ENCODE peak calls at places on chromosomes 2 and 18, in six cellular contexts. T is fibroblast of lung; B is esophagus squamous epithelium; J is CD8-positive, alpha-beta T cell; A is SJCRH30; F is heart right ventricle. C is an unnamed sample. For H3K27me3, the result is how much of the 10 kb centered on the place peaks cover.

GRCh38 chr18:42976869-42977268 is 138.6 kb downstream of the RIT2 start:
- DNase-seq in T (no peak), B (no peak), J (no peak), A (no peak), F (no peak), C (no peak)

GRCh38 chr2:46067501-46068292 is 229.5 kb upstream of the EPAS1 start:
- DNase-seq in T (peak), B (no peak), J (no peak), A (no peak), F (no peak), C (no peak)

GRCh38 chr2:96921561-96922303 is 51.9 kb upstream of the SEMA4C start:
- DNase-seq in T (no peak), B (no peak), J (no peak), A (no peak), F (no peak), C (no peak)

GRCh38 chr2:85111819-85112281 is 21.3 kb upstream of the TCF7L1 start:
- DNase-seq in T (peak), B (no peak), J (no peak), A (no peak), F (no peak), C (no peak)

GRCh38 chr2:138827426-138828054 is 47.4 kb upstream of the NXPH2 start:
- DNase-seq in T (peak), B (no peak), J (no peak), A (peak), F (no peak), C (peak)

GRCh38 chr2:8116661-8117060 is 565.2 kb upstream of the ID2 start:
- DNase-seq in T (no peak), B (no peak), J (no peak), A (no peak), F (no peak), C (no peak)

GRCh38 chr2:37920570-37920969 is 4.5 kb upstream of the RMDN2 start:
- DNase-seq in T (peak), B (no peak), J (no peak), A (no peak), F (no peak), C (no peak)

GRCh38 chr2:240393831-240394410 is 41.5 kb upstream of the GPC1 start:
- DNase-seq in T (peak), B (no peak), J (no peak), A (no peak), F (no peak), C (no peak)

GRCh38 chr2:215071676-215072075 is 66.8 kb downstream of the ABCA12 start:
- DNase-seq in T (no peak), B (no peak), J (no peak), A (no peak), F (no peak), C (no peak)

GRCh38 chr18:49849331-49850217 is 36.2 kb upstream of the ACAA2 start:
- DNase-seq in T (peak), B (no peak), J (no peak), A (peak), F (peak), C (no peak)

GRCh38 chr2:230174466-230174865 is 45.3 kb downstream of the SP110 start:
- DNase-seq in T (no peak), B (no peak), J (no peak), A (no peak), F (no peak), C (no peak)

GRCh38 chr2:127448526-127448925 is 30.3 kb downstream of the PROC start:
- DNase-seq in T (peak), B (no peak), J (no peak), A (no peak), F (no peak), C (no peak)

GRCh38 chr2:44944102-44944951 is 2.8 kb downstream of the SIX3 start:
- DNase-seq in T (no peak), B (no peak), J (no peak), A (no peak), F (no peak), C (no peak)
- H3K27me3 ChIP-seq in T (half or more), B (half or more), J (under half), A (under half), F (half or more), C (half or more)

GRCh38 chr2:218066946-218067515 is 2.0 kb upstream of the RUFY4 start:
- DNase-seq in T (no peak), B (no peak), J (no peak), A (no peak), F (no peak), C (no peak)
- H3K27me3 ChIP-seq in T (under half), B (under half), J (under half), A (under half), F (under half), C (under half)

DNA sequence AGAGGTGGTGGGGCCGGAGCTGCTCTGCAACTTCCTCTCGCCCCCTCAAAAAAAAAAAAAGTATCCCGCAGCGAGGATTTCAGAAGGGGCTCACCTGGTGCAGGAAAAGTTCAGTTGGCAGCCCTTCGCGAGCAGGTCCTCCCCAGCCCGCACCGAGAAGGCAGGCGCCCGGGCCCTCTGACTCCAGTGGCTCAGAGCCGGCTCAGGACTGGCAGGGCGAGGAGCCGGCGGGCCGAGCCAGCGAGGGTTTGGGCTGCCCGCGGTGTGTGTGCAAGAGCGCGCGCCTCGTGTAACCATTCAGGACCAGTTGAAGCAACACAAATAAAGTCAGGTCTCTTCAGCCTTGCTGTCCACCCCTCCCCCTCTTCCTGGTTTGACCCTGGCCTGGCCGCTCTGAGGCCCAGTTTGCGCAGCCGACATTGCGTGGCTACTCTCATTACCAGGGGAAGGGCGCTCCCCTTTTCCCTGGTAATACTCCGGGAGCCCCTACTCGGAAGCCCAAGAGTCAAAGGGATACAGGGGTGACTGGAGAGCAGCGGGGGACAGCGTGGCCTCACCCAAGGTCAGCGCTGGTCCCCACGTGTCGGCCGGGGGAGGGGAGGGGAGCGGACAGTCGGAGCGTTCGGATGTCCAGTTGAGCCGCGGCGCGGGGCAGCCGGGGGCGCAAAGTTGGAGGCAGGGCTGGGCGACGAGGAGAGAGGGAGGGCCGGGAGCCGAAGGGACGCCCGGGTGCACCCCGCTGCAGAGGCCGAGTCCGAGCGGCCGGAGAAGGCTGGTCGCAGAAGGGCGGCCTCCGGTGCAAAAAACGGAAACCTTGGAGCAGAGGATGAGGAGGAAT is 12.3 kb downstream of the EN1 start:
- DNase-seq in T (no peak), B (no peak), J (no peak), A (no peak), F (no peak), C (no peak)
- H3K27me3 ChIP-seq in T (half or more), B (half or more), J (under half), A (under half), F (half or more), C (half or more)

DNA sequence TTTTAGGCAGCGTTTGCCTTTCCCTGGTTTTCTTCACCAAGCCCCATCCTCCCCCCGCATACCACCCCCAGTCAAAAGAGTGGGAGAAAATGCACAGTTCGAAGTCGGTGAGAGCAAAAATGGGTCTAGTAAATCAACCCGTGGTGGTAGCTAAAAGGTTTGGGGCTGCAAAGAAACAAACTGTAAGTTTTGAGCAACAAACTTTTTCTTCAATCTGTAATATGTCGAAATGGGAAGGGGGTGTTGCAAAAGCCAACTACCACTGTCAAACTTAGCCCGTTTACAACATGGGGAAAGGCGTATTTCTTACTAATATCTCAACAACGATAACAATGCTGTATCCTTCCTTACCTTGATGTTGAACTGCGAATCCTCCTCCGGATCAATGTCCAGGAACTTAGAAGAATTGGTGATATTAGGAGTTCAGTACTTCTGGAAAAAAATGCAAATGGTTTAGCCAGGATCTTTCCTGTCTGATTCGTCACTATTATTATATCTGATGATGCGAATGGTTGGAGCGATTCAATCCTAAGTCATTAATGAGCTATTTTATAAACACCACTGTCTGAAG is 2.4 kb upstream of the SATB2 start:
- DNase-seq in T (peak), B (no peak), J (no peak), A (no peak), F (no peak), C (no peak)
- H3K27me3 ChIP-seq in T (under half), B (half or more), J (half or more), A (under half), F (half or more), C (half or more)

DNA sequence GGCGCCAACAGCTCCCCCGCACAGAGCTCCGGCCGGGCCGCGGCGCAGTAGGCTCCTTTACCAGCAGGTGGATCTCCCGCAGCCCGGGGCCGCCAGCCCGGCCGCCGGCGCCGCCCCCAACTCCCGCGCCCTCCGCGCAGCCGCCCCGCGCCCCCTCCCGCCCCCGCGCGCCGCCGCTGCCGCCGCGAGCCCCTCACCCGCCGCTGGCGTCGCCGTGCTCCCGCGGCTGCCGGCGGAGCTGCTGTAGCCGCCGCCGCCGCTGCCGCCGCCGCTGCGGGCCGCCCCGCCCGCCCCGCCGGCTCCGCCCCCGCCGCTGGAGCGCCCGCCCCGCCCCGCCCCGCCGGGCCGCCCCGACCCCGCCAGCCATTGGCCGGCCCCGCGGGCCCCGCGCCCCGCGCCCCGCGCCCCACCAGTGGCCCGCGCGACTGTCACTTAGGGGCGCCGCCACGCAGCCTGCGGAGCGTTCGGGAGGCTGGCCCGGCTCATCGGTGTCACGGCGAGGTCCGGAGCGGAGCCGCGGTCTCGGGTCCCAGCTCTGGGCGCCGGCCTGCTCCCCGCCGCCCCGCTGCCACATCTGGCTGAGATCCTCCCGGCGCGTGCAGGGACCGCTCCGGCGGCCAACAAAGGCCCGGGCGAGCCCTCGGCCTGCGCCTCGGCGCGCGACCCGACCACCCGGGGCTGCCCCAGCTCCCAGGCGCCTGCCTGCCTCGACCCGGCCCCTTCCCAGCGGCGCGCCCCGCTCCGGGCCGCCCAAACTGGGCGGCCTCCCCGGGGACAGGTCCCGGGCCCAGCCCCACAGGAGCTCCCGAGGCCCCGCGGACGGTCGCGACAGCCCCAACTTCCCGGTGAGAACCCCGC is at the start of gene MGAT4A:
- DNase-seq in T (peak), B (no peak), J (peak), A (peak), F (peak), C (peak)
- H3K27me3 ChIP-seq in T (under half), B (under half), J (under half), A (under half), F (under half), C (under half)

DNA sequence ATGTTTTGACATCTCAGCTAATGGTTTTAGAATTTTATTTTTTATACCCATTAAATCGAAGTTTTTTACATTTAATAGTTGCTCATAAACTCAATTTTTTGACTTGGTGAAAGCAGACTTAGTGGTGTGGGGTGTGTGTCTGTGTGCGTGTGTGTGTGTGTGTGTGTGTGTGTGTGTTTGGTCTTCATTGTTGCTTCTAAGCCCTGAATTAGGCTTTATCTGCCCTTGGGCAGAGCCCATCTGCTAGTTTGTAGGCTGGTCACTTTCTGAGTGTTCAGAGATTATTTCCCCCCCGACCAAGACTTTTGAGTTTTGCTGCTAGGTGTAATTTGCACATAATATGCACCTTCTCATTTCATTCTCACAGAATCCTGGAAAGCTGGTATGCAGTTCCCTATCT is 14.3 kb downstream of the PAX3 start:
- DNase-seq in T (no peak), B (no peak), J (no peak), A (peak), F (no peak), C (no peak)
- H3K27me3 ChIP-seq in T (under half), B (under half), J (under half), A (under half), F (half or more), C (half or more)

GRCh38 chr18:23879966-23880565 is 134.5 kb upstream of the TTC39C start:
- DNase-seq in T (no peak), B (no peak), J (no peak), A (no peak), F (no peak), C (no peak)
- H3K27me3 ChIP-seq in T (under half), B (under half), J (under half), A (under half), F (under half), C (under half)

DNA sequence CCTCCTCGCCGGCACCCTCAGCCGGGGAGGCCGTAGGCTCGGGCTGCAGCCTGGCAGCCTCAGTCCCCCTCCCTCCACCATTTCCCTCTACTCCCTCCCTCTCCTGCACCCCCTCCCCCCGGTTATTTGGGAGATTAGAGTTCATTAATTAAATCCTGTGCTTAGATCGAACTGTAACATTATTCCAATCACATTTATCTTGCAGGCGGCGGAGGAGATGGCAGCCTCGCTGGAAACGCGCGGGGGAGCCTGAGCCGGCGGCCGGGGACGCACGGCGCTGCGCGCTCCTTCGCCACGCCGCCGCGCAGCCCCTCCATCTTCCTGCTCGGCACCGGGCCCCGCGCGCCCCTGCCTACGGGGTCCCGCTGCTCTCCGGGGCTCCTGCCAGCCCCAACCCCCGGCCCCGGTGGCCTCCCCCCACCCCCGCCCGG is at the start of gene ST8SIA3:
- DNase-seq in T (no peak), B (no peak), J (no peak), A (no peak), F (no peak), C (no peak)
- H3K27me3 ChIP-seq in T (under half), B (under half), J (under half), A (under half), F (half or more), C (under half)